ENCODE peak calls at places on chromosomes 16 and 17, in seven cellular contexts. Q, G, H, K, M, R and F are unnamed samples.

GRCh38 chr17:47172698-47173565 is 16.2 kb downstream of the CDC27 start:
- DNase-seq in H (no peak), Q (no peak), M (no peak), G (no peak), K (peak; percentile 6), R (no peak), F (no peak)

GRCh38 chr16:81996664-81997529 is 14.4 kb downstream of the SDR42E1 start:
- DNase-seq in H (no peak), K (peak; percentile 64), M (no peak), G (no peak), R (no peak), Q (no peak), F (peak; percentile 58)

GRCh38 chr16:20763461-20764232 is at the start of gene ACSM3:
- DNase-seq in H (peak; percentile 63), K (peak; percentile 76), M (no peak), G (peak; percentile 36), R (peak; percentile 82), Q (peak; percentile 56), F (peak; percentile 92)

GRCh38 chr16:24013733-24014645 is 178.2 kb downstream of the PRKCB start:
- DNase-seq in M (no peak), H (no peak), R (peak; percentile 65), G (peak; percentile 12), Q (peak; percentile 8), K (no peak), F (peak; percentile 10)

GRCh38 chr16:67943619-67944503 is at the start of gene LCAT:
- DNase-seq in G (no peak), K (peak; percentile 66), M (no peak), H (no peak), R (peak; percentile 43), Q (no peak), F (no peak)

GRCh38 chr17:1197379-1197778 is 17.6 kb upstream of the ABR start:
- DNase-seq in H (no peak), R (no peak), K (peak; percentile 57), G (no peak), Q (no peak), M (no peak), F (no peak)

GRCh38 chr17:70137451-70138230 is 31.7 kb upstream of the KCNJ2 start:
- DNase-seq in Q (no peak), G (no peak), R (peak; percentile 32), K (peak; percentile 98), H (no peak), M (no peak), F (peak; percentile 42)

GRCh38 chr17:44359001-44359400 is 4.7 kb downstream of the FAM171A2 start:
- DNase-seq in R (no peak), M (no peak), H (no peak), K (no peak), Q (no peak), G (no peak), F (no peak)

GRCh38 chr16:49713770-49714169 is 142.1 kb downstream of the ZNF423 start:
- DNase-seq in K (no peak), G (no peak), Q (no peak), H (no peak), M (no peak), R (no peak), F (no peak)

GRCh38 chr17:322006-322780 is 30.4 kb downstream of the RPH3AL start:
- DNase-seq in H (no peak), M (no peak), K (no peak), Q (no peak), G (no peak), R (no peak), F (no peak)

GRCh38 chr17:41315814-41316430 is 412 bp upstream of the KRTAP17-1 start:
- DNase-seq in H (no peak), M (no peak), G (no peak), K (no peak), Q (no peak), R (no peak), F (no peak)

GRCh38 chr16:1141716-1142115 is 11.2 kb upstream of the CACNA1H start:
- DNase-seq in G (no peak), M (no peak), K (no peak), R (no peak), Q (no peak), H (no peak), F (no peak)

GRCh38 chr16:68134644-68135043 is 49.5 kb downstream of the NFATC3 start:
- DNase-seq in G (no peak), K (no peak), M (no peak), H (no peak), R (no peak), Q (no peak), F (no peak)

GRCh38 chr17:28460901-28461300 is 12.5 kb upstream of the SLC13A2 start:
- DNase-seq in G (no peak), H (no peak), M (peak; percentile 57), K (no peak), Q (no peak), R (no peak), F (no peak)

GRCh38 chr17:352421-353212 is at the start of gene RPH3AL:
- DNase-seq in K (no peak), G (no peak), Q (no peak), M (no peak), H (no peak), R (peak; percentile 80), F (peak; percentile 99)

GRCh38 chr17:58703137-58703846 is 10.9 kb downstream of the RAD51C start:
- DNase-seq in K (peak; percentile 78), H (no peak), Q (no peak), R (no peak), G (no peak), M (no peak), F (no peak)

GRCh38 chr17:68820825-68821481 is 134.2 kb downstream of the ABCA8 start:
- DNase-seq in R (no peak), H (no peak), Q (no peak), G (no peak), M (no peak), K (no peak), F (no peak)

GRCh38 chr17:83065660-83066542 is 13.5 kb upstream of the METRNL start:
- DNase-seq in Q (no peak), H (no peak), K (no peak), M (no peak), G (no peak), R (peak; percentile 4), F (no peak)

GRCh38 chr16:48609453-48610023 is 442 bp downstream of the N4BP1 start:
- DNase-seq in Q (peak; percentile 23), R (peak; percentile 61), H (peak; percentile 24), K (peak; percentile 64), M (peak; percentile 85), G (peak; percentile 26), F (peak; percentile 48)

GRCh38 chr17:82826956-82827355 is 12.9 kb downstream of the ZNF750 start:
- DNase-seq in R (no peak), G (no peak), K (no peak), Q (no peak), M (no peak), H (no peak), F (no peak)

GRCh38 chr17:69511244-69511643 is 96.7 kb downstream of the MAP2K6 start:
- DNase-seq in Q (no peak), M (no peak), G (no peak), R (no peak), H (no peak), K (no peak), F (no peak)

GRCh38 chr17:45430738-45431530 is 1.7 kb downstream of the ARHGAP27 start:
- DNase-seq in H (no peak), Q (no peak), R (peak; percentile 88), G (no peak), M (no peak), K (no peak), F (no peak)